ENCODE peak calls at places on chromosomes 5 and 9, in four cellular contexts. M is IMR-90, P is H1, R is neuronal stem cell. D is an unnamed sample.

GRCh38 chr5:76714771-76715483 is 999 bp upstream of the F2R start:
- DNase-seq in P (no peak), R (no peak), M (no peak), D (no peak)

GRCh38 chr5:72066658-72067057 is 40.6 kb upstream of the MAP1B start:
- DNase-seq in P (no peak), M (peak), R (no peak), D (peak)

GRCh38 chr9:128182872-128183528 is 8.4 kb downstream of the CIZ1 start:
- DNase-seq in M (no peak), R (no peak), P (no peak), D (no peak)

GRCh38 chr5:181044093-181044599 is 4.1 kb downstream of the BTNL9 start:
- DNase-seq in M (no peak), R (no peak), P (no peak), D (no peak)

GRCh38 chr5:67989457-67989856 is 226.1 kb upstream of the PIK3R1 start:
- DNase-seq in P (no peak), R (no peak), M (peak), D (peak)

GRCh38 chr9:708182-708555 is 133.3 kb upstream of the DMRT1 start:
- DNase-seq in M (no peak), P (no peak), R (no peak), D (peak)

GRCh38 chr5:127941646-127942045 is 141.9 kb upstream of the SLC12A2 start:
- DNase-seq in M (no peak), R (peak), P (no peak), D (peak)

GRCh38 chr5:124064956-124065355 is 553.0 kb downstream of the CSNK1G3 start:
- DNase-seq in M (peak), R (no peak), P (no peak), D (peak)

GRCh38 chr9:137878146-137878941 is 762 bp downstream of the CACNA1B start:
- DNase-seq in P (peak), R (peak), M (no peak), D (peak)

GRCh38 chr9:97954550-97954989 is 16.6 kb upstream of the HEMGN start:
- DNase-seq in R (peak), P (peak), M (no peak), D (peak)

GRCh38 chr5:142549834-142550233 is 136.1 kb downstream of the FGF1 start:
- DNase-seq in P (no peak), M (no peak), R (no peak), D (no peak)
- H2BK15ac ChIP-seq in P (no peak), M (peak), R (no peak), D (no peak)

GRCh38 chr5:111631328-111631727 is 119.0 kb upstream of the STARD4 start:
- DNase-seq in P (no peak), M (no peak), R (no peak), D (no peak)
- H2BK15ac ChIP-seq in P (no peak), M (no peak), R (no peak), D (no peak)

GRCh38 chr5:36505021-36505420 is 101.4 kb upstream of the SLC1A3 start:
- DNase-seq in P (no peak), R (no peak), M (no peak), D (no peak)
- H2BK15ac ChIP-seq in P (no peak), R (no peak), M (no peak), D (no peak)

GRCh38 chr5:143700994-143701393 is 111.0 kb upstream of the HMHB1 start:
- DNase-seq in P (no peak), M (no peak), R (no peak), D (no peak)

GRCh38 chr5:143701476-143701875 is 110.5 kb upstream of the HMHB1 start:
- DNase-seq in R (no peak), M (peak), P (no peak), D (peak)

GRCh38 chr5:143705416-143705815 is 106.5 kb upstream of the HMHB1 start:
- DNase-seq in M (no peak), R (no peak), P (no peak), D (no peak)

GRCh38 chr5:143707797-143708196 is 104.2 kb upstream of the HMHB1 start:
- DNase-seq in P (no peak), R (no peak), M (no peak), D (no peak)

GRCh38 chr5:143703659-143704058 is 108.3 kb upstream of the HMHB1 start:
- DNase-seq in R (no peak), P (no peak), M (no peak), D (no peak)
- H2BK15ac ChIP-seq in R (no peak), P (no peak), M (no peak), D (no peak)

GRCh38 chr9:14272924-14273528 is 40.9 kb downstream of the NFIB start:
- DNase-seq in P (no peak), M (no peak), R (no peak), D (no peak)
- H2BK15ac ChIP-seq in P (no peak), M (no peak), R (no peak), D (no peak)

GRCh38 chr9:3769646-3770045 is 243.8 kb upstream of the RFX3 start:
- DNase-seq in M (no peak), R (no peak), P (no peak), D (peak)

GRCh38 chr9:3768286-3768685 is 242.5 kb upstream of the RFX3 start:
- DNase-seq in P (no peak), R (no peak), M (peak), D (no peak)

GRCh38 chr9:3773661-3774060 is 247.9 kb upstream of the RFX3 start:
- DNase-seq in P (no peak), M (no peak), R (no peak), D (no peak)

DNA sequence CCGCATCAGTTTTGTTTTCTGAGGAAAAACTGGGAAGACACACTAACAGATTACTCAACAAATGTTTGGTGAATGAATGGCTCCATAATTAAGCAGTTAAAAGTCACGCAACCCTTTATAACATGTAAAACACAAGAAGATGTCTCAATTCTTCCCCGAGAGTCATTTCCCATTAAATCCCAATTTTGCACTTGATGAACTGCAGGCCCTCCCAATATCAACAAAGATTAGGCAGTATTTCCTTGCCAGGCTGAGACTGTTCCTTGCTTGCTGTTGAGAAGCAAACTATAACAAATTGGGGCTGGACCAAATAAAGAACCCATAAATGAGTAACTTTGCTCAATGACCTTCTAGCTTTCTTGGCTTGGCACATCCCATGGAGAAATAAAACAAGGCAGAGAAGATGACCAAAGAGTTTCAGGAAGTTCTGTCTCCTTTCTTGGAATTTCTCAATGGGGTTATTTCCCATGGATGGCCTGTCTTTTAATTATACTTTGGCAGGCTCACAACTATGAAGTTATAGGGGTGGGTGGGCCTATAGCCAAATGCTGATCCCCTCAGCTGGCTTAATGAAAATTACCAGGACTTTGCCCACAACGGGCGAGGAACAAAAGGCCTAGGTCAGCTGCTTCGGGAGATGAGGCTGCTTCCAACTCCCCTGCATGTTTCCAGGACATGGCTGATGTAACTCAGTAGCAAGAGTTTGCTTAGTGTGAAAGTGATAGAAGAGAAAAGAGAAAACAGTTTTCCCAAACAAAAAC is 243.1 kb upstream of the RFX3 start:
- DNase-seq in P (no peak), R (no peak), M (peak), D (peak)
- H2BK15ac ChIP-seq in P (no peak), R (no peak), M (no peak), D (no peak)

DNA sequence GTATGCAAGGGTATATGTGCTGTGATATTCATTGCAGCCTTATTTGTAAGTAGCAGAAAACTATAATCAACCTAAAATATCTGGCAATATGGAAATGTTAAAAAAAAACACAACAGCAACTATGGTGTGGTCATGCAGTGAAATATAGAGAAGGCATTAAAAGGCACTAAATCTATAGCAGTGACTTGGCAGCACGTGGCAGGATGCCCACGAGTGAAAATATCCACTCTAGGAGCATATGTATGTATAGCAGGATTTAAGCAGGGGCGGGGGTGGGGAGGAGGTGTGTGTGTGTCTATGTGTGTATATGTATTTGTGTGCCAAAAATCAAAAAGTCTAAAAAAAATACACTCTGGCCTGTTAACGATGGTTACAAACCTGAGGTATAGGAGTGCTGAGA is 115.6 kb downstream of the RPS23 start:
- DNase-seq in P (no peak), R (no peak), M (no peak), D (no peak)
- H2BK15ac ChIP-seq in P (no peak), R (no peak), M (no peak), D (no peak)

GRCh38 chr5:142181096-142181495 is 72.5 kb downstream of the NDFIP1 start:
- DNase-seq in M (no peak), R (no peak), P (no peak), D (no peak)
- H2BK15ac ChIP-seq in M (no peak), R (no peak), P (no peak), D (peak)

D was measured in mesenchymal stem cell.